ENCODE peak calls at places on chromosomes 3 and 15, in eight cellular contexts. S is heart right ventricle; K is NCI-H748 treated with DMSO at 0.1 percent for 48 hours; L is anterior cingulate cortex; M is CD8-positive, alpha-beta memory T cell; I is activated gamma-delta T cell treated with Interleukin-2 at 50 U/mL for 16 hours; G is activated T-cell treated with anti-CD3 and anti-CD28 coated beads, Interleukin-2, amount 50 U/mL, for 48 hours; F is uterus. P is an unnamed sample.

GRCh38 chr3:94873751-94874150 is 810.9 kb downstream of the NSUN3 start:
- DNase-seq in G (no peak), K (no peak), I (no peak), F (no peak), S (no peak), L (no peak), M (no peak), P (no peak)

GRCh38 chr3:155957412-155957880 is 87.0 kb downstream of the GMPS start:
- DNase-seq in L (no peak), G (no peak), K (no peak), I (no peak), S (no peak), M (no peak), F (no peak), P (no peak)

GRCh38 chr3:147049305-147049704 is 357.0 kb downstream of the ZIC4 start:
- DNase-seq in F (no peak), M (no peak), K (no peak), I (no peak), L (no peak), G (no peak), S (no peak), P (no peak)

GRCh38 chr3:2096196-2096595 is 2.5 kb upstream of the CNTN4 start:
- DNase-seq in S (no peak), L (no peak), M (no peak), F (no peak), G (no peak), K (no peak), I (no peak), P (no peak)

GRCh38 chr3:36904641-36905040 is 40.2 kb downstream of the TRANK1 start:
- DNase-seq in G (no peak), I (no peak), L (no peak), S (no peak), F (no peak), K (no peak), M (no peak), P (no peak)

GRCh38 chr3:128723477-128723876 is 2.5 kb upstream of the RAB7A start:
- DNase-seq in S (no peak), I (no peak), M (no peak), F (no peak), G (no peak), K (no peak), L (no peak), P (no peak)

GRCh38 chr3:143249014-143249413 is 129.4 kb downstream of the CHST2 start:
- DNase-seq in M (no peak), L (no peak), I (no peak), G (no peak), F (no peak), S (no peak), K (no peak), P (no peak)

GRCh38 chr3:144055604-144056003 is 84.0 kb downstream of the DIPK2A start:
- DNase-seq in S (no peak), F (no peak), I (no peak), L (no peak), G (no peak), M (no peak), K (no peak), P (no peak)

GRCh38 chr3:118101891-118102290 is 932.8 kb downstream of the IGSF11 start:
- DNase-seq in L (no peak), F (no peak), G (no peak), S (no peak), I (no peak), K (no peak), M (no peak), P (no peak)

GRCh38 chr3:122508135-122508914 is 6.4 kb downstream of the KPNA1 start:
- DNase-seq in F (no peak), I (no peak), K (no peak), S (no peak), L (no peak), G (no peak), M (no peak), P (no peak)

GRCh38 chr15:66657062-66658020 is 44.7 kb upstream of the SMAD6 start:
- DNase-seq in F (no peak), S (no peak), L (no peak), G (no peak), M (no peak), K (no peak), I (no peak), P (no peak)

GRCh38 chr15:88243895-88244787 is 12.4 kb downstream of the NTRK3 start:
- DNase-seq in K (peak; percentile 28), S (no peak), L (no peak), G (peak; percentile 52), F (no peak), I (no peak), M (no peak), P (no peak)

GRCh38 chr3:52280046-52280445 is 1.6 kb upstream of the WDR82 start:
- DNase-seq in I (no peak), G (no peak), S (no peak), F (no peak), M (no peak), K (peak; percentile 47), L (no peak), P (no peak)